ENCODE peak calls at places on chromosomes 6 and 20, in eight cellular contexts. One of them, this sample, is unnamed.

GRCh38 chr6:9140861-9141534 is 705.7 kb upstream of the SLC35B3 start:
- DNase-seq in GM13976: no peak
- DNase-seq in cardiac muscle cell: no peak
- DNase-seq in RWPE1: no peak
- DNase-seq in astrocyte of the spinal cord: peak
- DNase-seq in cardiac fibroblast: no peak
- DNase-seq in AG09319: peak
- DNase-seq in Peyer's patch: no peak
- DNase-seq in this sample: no peak

GRCh38 chr6:70310063-70310694 is 7.3 kb upstream of the COL9A1 start:
- DNase-seq in GM13976: peak
- DNase-seq in cardiac muscle cell: peak
- DNase-seq in RWPE1: peak
- DNase-seq in astrocyte of the spinal cord: peak
- DNase-seq in cardiac fibroblast: peak
- DNase-seq in AG09319: no peak
- DNase-seq in Peyer's patch: no peak
- DNase-seq in this sample: no peak

GRCh38 chr6:100457251-100457990 is 7.3 kb downstream of the SIM1 start:
- DNase-seq in GM13976: peak
- DNase-seq in cardiac muscle cell: no peak
- DNase-seq in RWPE1: no peak
- DNase-seq in astrocyte of the spinal cord: no peak
- DNase-seq in cardiac fibroblast: no peak
- DNase-seq in AG09319: no peak
- DNase-seq in Peyer's patch: no peak
- DNase-seq in this sample: no peak

GRCh38 chr6:35259946-35260626 is 551 bp downstream of the ZNF76 start:
- DNase-seq in GM13976: peak
- DNase-seq in cardiac muscle cell: peak
- DNase-seq in RWPE1: peak
- DNase-seq in astrocyte of the spinal cord: peak
- DNase-seq in cardiac fibroblast: peak
- DNase-seq in AG09319: no peak
- DNase-seq in Peyer's patch: peak
- DNase-seq in this sample: peak

GRCh38 chr6:47844881-47845280 is 63.0 kb downstream of the OPN5 start:
- DNase-seq in GM13976: no peak
- DNase-seq in cardiac muscle cell: no peak
- DNase-seq in RWPE1: no peak
- DNase-seq in astrocyte of the spinal cord: no peak
- DNase-seq in cardiac fibroblast: no peak
- DNase-seq in AG09319: no peak
- DNase-seq in Peyer's patch: no peak
- DNase-seq in this sample: no peak

GRCh38 chr6:36314221-36315014 is 22.3 kb downstream of the BNIP5 start:
- DNase-seq in GM13976: no peak
- DNase-seq in cardiac muscle cell: peak
- DNase-seq in RWPE1: peak
- DNase-seq in astrocyte of the spinal cord: no peak
- DNase-seq in cardiac fibroblast: no peak
- DNase-seq in AG09319: no peak
- DNase-seq in Peyer's patch: peak
- DNase-seq in this sample: no peak

GRCh38 chr6:159716247-159717086 is 10.8 kb upstream of the WTAP start:
- DNase-seq in GM13976: no peak
- DNase-seq in cardiac muscle cell: peak
- DNase-seq in RWPE1: peak
- DNase-seq in astrocyte of the spinal cord: peak
- DNase-seq in cardiac fibroblast: peak
- DNase-seq in AG09319: peak
- DNase-seq in Peyer's patch: no peak
- DNase-seq in this sample: no peak

GRCh38 chr6:14406616-14407343 is 289.2 kb downstream of the CD83 start:
- DNase-seq in GM13976: no peak
- DNase-seq in cardiac muscle cell: no peak
- DNase-seq in RWPE1: no peak
- DNase-seq in astrocyte of the spinal cord: no peak
- DNase-seq in cardiac fibroblast: no peak
- DNase-seq in AG09319: no peak
- DNase-seq in Peyer's patch: no peak
- DNase-seq in this sample: no peak

GRCh38 chr6:77010931-77011542 is 452.3 kb downstream of the HTR1B start:
- DNase-seq in GM13976: no peak
- DNase-seq in cardiac muscle cell: no peak
- DNase-seq in RWPE1: no peak
- DNase-seq in astrocyte of the spinal cord: no peak
- DNase-seq in cardiac fibroblast: no peak
- DNase-seq in AG09319: no peak
- DNase-seq in Peyer's patch: no peak
- DNase-seq in this sample: no peak

GRCh38 chr6:150924808-150925654 is 59.5 kb downstream of the MTHFD1L start:
- DNase-seq in GM13976: no peak
- DNase-seq in cardiac muscle cell: peak
- DNase-seq in RWPE1: no peak
- DNase-seq in astrocyte of the spinal cord: no peak
- DNase-seq in cardiac fibroblast: peak
- DNase-seq in AG09319: peak
- DNase-seq in Peyer's patch: no peak
- DNase-seq in this sample: no peak

GRCh38 chr6:113634352-113635163 is 222.6 kb upstream of the MARCKS start:
- DNase-seq in GM13976: peak
- DNase-seq in cardiac muscle cell: peak
- DNase-seq in RWPE1: no peak
- DNase-seq in astrocyte of the spinal cord: peak
- DNase-seq in cardiac fibroblast: peak
- DNase-seq in AG09319: no peak
- DNase-seq in Peyer's patch: no peak
- DNase-seq in this sample: no peak

GRCh38 chr20:45044601-45045000 is 56.3 kb downstream of the KCNS1 start:
- DNase-seq in GM13976: no peak
- DNase-seq in cardiac muscle cell: no peak
- DNase-seq in RWPE1: no peak
- DNase-seq in astrocyte of the spinal cord: no peak
- DNase-seq in cardiac fibroblast: no peak
- DNase-seq in AG09319: no peak
- DNase-seq in Peyer's patch: no peak
- DNase-seq in this sample: no peak

GRCh38 chr20:5362771-5363170 is 46.0 kb upstream of the PROKR2 start:
- DNase-seq in GM13976: no peak
- DNase-seq in cardiac muscle cell: no peak
- DNase-seq in RWPE1: no peak
- DNase-seq in astrocyte of the spinal cord: no peak
- DNase-seq in cardiac fibroblast: no peak
- DNase-seq in AG09319: no peak
- DNase-seq in Peyer's patch: no peak
- DNase-seq in this sample: no peak

GRCh38 chr6:62039602-62040001 is 246.4 kb downstream of the KHDRBS2 start:
- DNase-seq in GM13976: no peak
- DNase-seq in cardiac muscle cell: no peak
- DNase-seq in RWPE1: no peak
- DNase-seq in astrocyte of the spinal cord: no peak
- DNase-seq in cardiac fibroblast: no peak
- DNase-seq in AG09319: no peak
- DNase-seq in Peyer's patch: no peak
- DNase-seq in this sample: no peak

GRCh38 chr6:25315194-25315593 is 36.0 kb downstream of the CARMIL1 start:
- DNase-seq in GM13976: no peak
- DNase-seq in cardiac muscle cell: no peak
- DNase-seq in RWPE1: no peak
- DNase-seq in astrocyte of the spinal cord: no peak
- DNase-seq in cardiac fibroblast: no peak
- DNase-seq in AG09319: no peak
- DNase-seq in Peyer's patch: no peak
- DNase-seq in this sample: no peak

GRCh38 chr6:36132221-36132895 is 2.0 kb downstream of the MAPK13 start:
- DNase-seq in GM13976: no peak
- DNase-seq in cardiac muscle cell: no peak
- DNase-seq in RWPE1: no peak
- DNase-seq in astrocyte of the spinal cord: no peak
- DNase-seq in cardiac fibroblast: no peak
- DNase-seq in AG09319: no peak
- DNase-seq in Peyer's patch: no peak
- DNase-seq in this sample: no peak

GRCh38 chr20:33301192-33301930 is 18.3 kb downstream of the BPIFB1 start:
- DNase-seq in GM13976: no peak
- DNase-seq in cardiac muscle cell: peak
- DNase-seq in RWPE1: no peak
- DNase-seq in astrocyte of the spinal cord: no peak
- DNase-seq in cardiac fibroblast: peak
- DNase-seq in AG09319: no peak
- DNase-seq in Peyer's patch: no peak
- DNase-seq in this sample: no peak

GRCh38 chr20:5667703-5668528 is 82.3 kb upstream of the SHLD1 start:
- DNase-seq in GM13976: no peak
- DNase-seq in cardiac muscle cell: no peak
- DNase-seq in RWPE1: peak
- DNase-seq in astrocyte of the spinal cord: no peak
- DNase-seq in cardiac fibroblast: no peak
- DNase-seq in AG09319: no peak
- DNase-seq in Peyer's patch: no peak
- DNase-seq in this sample: no peak

GRCh38 chr6:7784248-7784647 is 58.3 kb downstream of the BMP6 start:
- DNase-seq in GM13976: no peak
- DNase-seq in cardiac muscle cell: no peak
- DNase-seq in RWPE1: no peak
- DNase-seq in astrocyte of the spinal cord: no peak
- DNase-seq in cardiac fibroblast: no peak
- DNase-seq in AG09319: no peak
- DNase-seq in Peyer's patch: no peak
- DNase-seq in this sample: no peak

GRCh38 chr20:62066339-62066982 is 780 bp upstream of the TAF4 start:
- DNase-seq in GM13976: peak
- DNase-seq in cardiac muscle cell: peak
- DNase-seq in RWPE1: peak
- DNase-seq in astrocyte of the spinal cord: peak
- DNase-seq in cardiac fibroblast: peak
- DNase-seq in AG09319: no peak
- DNase-seq in Peyer's patch: peak
- DNase-seq in this sample: peak
- TF ChIP-seq CTCF in GM13976: no peak
- TF ChIP-seq CTCF in cardiac muscle cell: no peak
- TF ChIP-seq CTCF in RWPE1: no peak
- TF ChIP-seq CTCF in astrocyte of the spinal cord: no peak
- TF ChIP-seq CTCF in cardiac fibroblast: no peak
- TF ChIP-seq CTCF in AG09319: no peak
- TF ChIP-seq CTCF in Peyer's patch: no peak
- TF ChIP-seq CTCF in this sample: no peak

GRCh38 chr20:16011519-16011918 is 561.7 kb downstream of the KIF16B start:
- DNase-seq in GM13976: no peak
- DNase-seq in cardiac muscle cell: no peak
- DNase-seq in RWPE1: no peak
- DNase-seq in astrocyte of the spinal cord: no peak
- DNase-seq in cardiac fibroblast: no peak
- DNase-seq in AG09319: no peak
- DNase-seq in Peyer's patch: no peak
- DNase-seq in this sample: no peak

GRCh38 chr20:16007164-16007563 is 566.1 kb downstream of the KIF16B start:
- DNase-seq in GM13976: peak
- DNase-seq in cardiac muscle cell: no peak
- DNase-seq in RWPE1: no peak
- DNase-seq in astrocyte of the spinal cord: no peak
- DNase-seq in cardiac fibroblast: no peak
- DNase-seq in AG09319: no peak
- DNase-seq in Peyer's patch: no peak
- DNase-seq in this sample: no peak

GRCh38 chr20:16011061-16011460 is 562.2 kb downstream of the KIF16B start:
- DNase-seq in GM13976: no peak
- DNase-seq in cardiac muscle cell: no peak
- DNase-seq in RWPE1: no peak
- DNase-seq in astrocyte of the spinal cord: no peak
- DNase-seq in cardiac fibroblast: no peak
- DNase-seq in AG09319: no peak
- DNase-seq in Peyer's patch: no peak
- DNase-seq in this sample: no peak

GRCh38 chr20:16005612-16006493 is 567.4 kb downstream of the KIF16B start:
- DNase-seq in GM13976: no peak
- DNase-seq in cardiac muscle cell: no peak
- DNase-seq in RWPE1: no peak
- DNase-seq in astrocyte of the spinal cord: no peak
- DNase-seq in cardiac fibroblast: no peak
- DNase-seq in AG09319: no peak
- DNase-seq in Peyer's patch: no peak
- DNase-seq in this sample: no peak

DNA sequence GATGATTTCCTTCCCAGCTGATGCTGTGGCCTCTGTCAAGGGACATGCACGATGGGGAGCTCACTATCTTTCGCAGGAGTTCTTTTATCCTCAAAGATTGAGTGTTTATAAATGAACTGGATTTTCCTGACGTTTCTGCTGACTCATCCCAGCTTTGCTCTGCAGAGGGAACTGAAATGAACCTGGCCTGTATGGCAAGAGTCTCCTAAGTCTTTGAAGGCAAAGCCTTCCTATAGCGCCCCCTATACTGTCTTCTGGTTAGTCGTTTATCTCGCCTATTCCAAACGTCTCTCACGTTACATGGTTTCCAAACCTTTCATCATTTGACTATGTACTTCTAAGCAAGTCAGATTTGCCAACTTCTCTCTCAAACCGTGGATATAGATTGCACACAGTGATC is 565.3 kb downstream of the KIF16B start:
- DNase-seq in GM13976: no peak
- DNase-seq in cardiac muscle cell: no peak
- DNase-seq in RWPE1: no peak
- DNase-seq in astrocyte of the spinal cord: no peak
- DNase-seq in cardiac fibroblast: no peak
- DNase-seq in AG09319: no peak
- DNase-seq in Peyer's patch: no peak
- DNase-seq in this sample: no peak
- TF ChIP-seq CTCF in GM13976: no peak
- TF ChIP-seq CTCF in cardiac muscle cell: no peak
- TF ChIP-seq CTCF in RWPE1: no peak
- TF ChIP-seq CTCF in astrocyte of the spinal cord: no peak
- TF ChIP-seq CTCF in cardiac fibroblast: no peak
- TF ChIP-seq CTCF in AG09319: no peak
- TF ChIP-seq CTCF in Peyer's patch: no peak
- TF ChIP-seq CTCF in this sample: no peak

DNA sequence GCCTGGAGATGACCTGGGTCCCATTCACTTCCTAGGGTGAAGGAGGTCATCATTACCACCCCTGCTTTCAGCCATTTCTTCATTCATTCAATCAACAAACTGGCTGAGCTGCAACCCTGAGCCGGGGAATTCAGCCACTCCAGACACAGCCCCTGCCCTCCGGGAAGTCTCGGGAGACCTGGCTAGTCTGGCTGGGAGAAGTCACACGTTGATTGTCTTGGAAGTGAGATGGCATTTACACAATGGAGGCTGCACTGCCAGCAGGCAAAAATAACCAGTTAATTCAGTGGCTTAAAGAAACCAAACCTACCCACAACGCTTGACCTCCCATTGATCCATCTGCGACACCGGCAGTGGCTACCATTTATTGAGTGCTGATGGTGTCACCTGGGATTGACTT is 2.0 kb upstream of the PMEPA1 start:
- DNase-seq in GM13976: no peak
- DNase-seq in cardiac muscle cell: no peak
- DNase-seq in RWPE1: no peak
- DNase-seq in astrocyte of the spinal cord: no peak
- DNase-seq in cardiac fibroblast: no peak
- DNase-seq in AG09319: no peak
- DNase-seq in Peyer's patch: no peak
- DNase-seq in this sample: no peak
- TF ChIP-seq CTCF in GM13976: no peak
- TF ChIP-seq CTCF in cardiac muscle cell: no peak
- TF ChIP-seq CTCF in RWPE1: no peak
- TF ChIP-seq CTCF in astrocyte of the spinal cord: no peak
- TF ChIP-seq CTCF in cardiac fibroblast: no peak
- TF ChIP-seq CTCF in AG09319: no peak
- TF ChIP-seq CTCF in Peyer's patch: no peak
- TF ChIP-seq CTCF in this sample: no peak

GRCh38 chr20:39399463-39399862 is 437.3 kb downstream of the DHX35 start:
- DNase-seq in GM13976: no peak
- DNase-seq in cardiac muscle cell: no peak
- DNase-seq in RWPE1: no peak
- DNase-seq in astrocyte of the spinal cord: no peak
- DNase-seq in cardiac fibroblast: no peak
- DNase-seq in AG09319: no peak
- DNase-seq in Peyer's patch: no peak
- DNase-seq in this sample: no peak
- TF ChIP-seq CTCF in GM13976: no peak
- TF ChIP-seq CTCF in cardiac muscle cell: no peak
- TF ChIP-seq CTCF in RWPE1: no peak
- TF ChIP-seq CTCF in astrocyte of the spinal cord: no peak
- TF ChIP-seq CTCF in cardiac fibroblast: no peak
- TF ChIP-seq CTCF in AG09319: no peak
- TF ChIP-seq CTCF in Peyer's patch: no peak
- TF ChIP-seq CTCF in this sample: peak

This sample was measured in progenitor cell of endocrine pancreas.